ENCODE peak calls at places on chromosomes 12 and 14, in seven cellular contexts. O is NCI-H1417, S is myocyte, M is ovary, Q is NCI-H226, C is ecto neural progenitor cell, J is AG04450. V is an unnamed sample.

GRCh38 chr14:21300892-21301291 is 21.0 kb downstream of the RPGRIP1 start:
- DNase-seq in Q (no peak), S (peak), C (peak), J (no peak), O (peak), M (no peak), V (peak)

GRCh38 chr12:6306151-6306550 is 4.3 kb upstream of the PLEKHG6 start:
- DNase-seq in J (no peak), M (no peak), Q (no peak), O (no peak), C (no peak), S (no peak), V (peak)

GRCh38 chr12:111546758-111547383 is 52.2 kb downstream of the ATXN2 start:
- DNase-seq in J (no peak), S (no peak), Q (no peak), O (no peak), M (no peak), C (no peak), V (no peak)

GRCh38 chr12:55728932-55729591 is at the start of gene CD63:
- DNase-seq in S (peak), O (peak), C (peak), J (no peak), Q (peak), M (peak), V (peak)

GRCh38 chr12:113471619-113472171 is at the start of gene LHX5:
- DNase-seq in O (peak), M (no peak), S (no peak), C (peak), Q (no peak), J (no peak), V (no peak)

GRCh38 chr12:107732365-107732764 is 28.6 kb downstream of the PRDM4 start:
- DNase-seq in Q (no peak), O (no peak), C (no peak), S (no peak), M (no peak), J (no peak), V (no peak)

GRCh38 chr14:29282169-29282568 is 515.6 kb downstream of the FOXG1 start:
- DNase-seq in C (no peak), O (no peak), S (peak), Q (no peak), J (peak), M (no peak), V (no peak)

GRCh38 chr14:36805116-36805515 is 143.5 kb downstream of the PAX9 start:
- DNase-seq in Q (peak), S (no peak), C (peak), M (no peak), J (no peak), O (no peak), V (peak)

GRCh38 chr14:55336691-55337090 is 65.5 kb downstream of the FBXO34 start:
- DNase-seq in J (no peak), Q (no peak), C (no peak), S (no peak), O (no peak), M (no peak), V (no peak)

GRCh38 chr12:111784953-111785352 is 18.2 kb downstream of the ALDH2 start:
- DNase-seq in Q (no peak), S (no peak), J (no peak), C (no peak), O (no peak), M (no peak), V (no peak)

GRCh38 chr14:68426661-68427549 is 366.0 kb downstream of the ZFP36L1 start:
- DNase-seq in M (no peak), S (no peak), O (no peak), C (peak), J (no peak), Q (peak), V (no peak)

GRCh38 chr12:89470741-89471504 is 53.7 kb downstream of the GALNT4 start:
- DNase-seq in Q (peak), J (no peak), S (peak), C (no peak), M (no peak), O (no peak), V (no peak)

V was measured in islet precursor cell.